ENCODE peak calls at places on chromosomes 3 and 15, in six cellular contexts. E is epithelial cell of proximal tubule, K is GM03348, U is MV-4-11, J is NCI-H2081, Q is left ventricle myocardium inferior. V is an unnamed sample.

GRCh38 chr3:197093871-197094270 is 64.3 kb upstream of the MELTF start:
- DNase-seq in E (no peak), K (no peak), U (no peak), J (no peak), Q (no peak), V (no peak)

GRCh38 chr3:13011369-13012227 is 61.6 kb downstream of the IQSEC1 start:
- DNase-seq in E (no peak), K (no peak), U (peak), J (peak), Q (no peak), V (no peak)

GRCh38 chr3:178439504-178439903 is 96.7 kb upstream of the KCNMB2 start:
- DNase-seq in E (no peak), K (peak), U (no peak), J (no peak), Q (no peak), V (no peak)

GRCh38 chr3:53192608-53193007 is 31.6 kb downstream of the PRKCD start:
- DNase-seq in E (no peak), K (no peak), U (no peak), J (no peak), Q (no peak), V (no peak)

GRCh38 chr3:140711719-140712086 is 33.8 kb downstream of the TRIM42 start:
- DNase-seq in E (no peak), K (no peak), U (no peak), J (no peak), Q (no peak), V (no peak)

GRCh38 chr15:32922541-32922940 is 204.7 kb downstream of the GREM1 start:
- DNase-seq in E (no peak), K (no peak), U (no peak), J (no peak), Q (no peak), V (no peak)

GRCh38 chr3:197174927-197175326 is 123.5 kb downstream of the DLG1 start:
- DNase-seq in E (no peak), K (no peak), U (no peak), J (no peak), Q (no peak), V (no peak)

GRCh38 chr15:35991386-35991785 is 445.4 kb upstream of the DPH6 start:
- DNase-seq in E (no peak), K (no peak), U (no peak), J (no peak), Q (no peak), V (no peak)

GRCh38 chr3:4908066-4908768 is 71.0 kb upstream of the BHLHE40 start:
- DNase-seq in E (no peak), K (no peak), U (no peak), J (no peak), Q (no peak), V (no peak)

GRCh38 chr3:78483070-78483469 is 1284.7 kb downstream of the ROBO1 start:
- DNase-seq in E (no peak), K (no peak), U (no peak), J (no peak), Q (no peak), V (no peak)

GRCh38 chr15:75584121-75584520 is 5.0 kb upstream of the PTPN9 start:
- DNase-seq in E (no peak), K (no peak), U (no peak), J (no peak), Q (no peak), V (no peak)

GRCh38 chr3:82144811-82145210 is 383.4 kb upstream of the GBE1 start:
- DNase-seq in E (no peak), K (no peak), U (no peak), J (no peak), Q (no peak), V (no peak)

GRCh38 chr3:143885803-143886427 is 37.6 kb upstream of the SLC9A9 start:
- DNase-seq in E (no peak), K (peak), U (peak), J (peak), Q (no peak), V (no peak)

GRCh38 chr15:95295311-95295710 is 1035.2 kb upstream of the NR2F2 start:
- DNase-seq in E (no peak), K (peak), U (no peak), J (no peak), Q (no peak), V (no peak)

GRCh38 chr3:184815046-184815930 is 3.3 kb downstream of the VPS8 start:
- DNase-seq in E (no peak), K (no peak), U (no peak), J (no peak), Q (no peak), V (no peak)

GRCh38 chr3:195461518-195462307 is 18.9 kb upstream of the ACAP2 start:
- DNase-seq in E (no peak), K (no peak), U (no peak), J (peak), Q (no peak), V (no peak)

GRCh38 chr3:149258298-149258697 is 36.7 kb upstream of the CP start:
- DNase-seq in E (no peak), K (no peak), U (no peak), J (no peak), Q (peak), V (no peak)

GRCh38 chr3:109413049-109413448 is 75.7 kb upstream of the DPPA4 start:
- DNase-seq in E (no peak), K (no peak), U (peak), J (no peak), Q (no peak), V (no peak)

GRCh38 chr3:46701211-46701939 is at the start of gene TMIE:
- DNase-seq in E (no peak), K (peak), U (no peak), J (no peak), Q (no peak), V (no peak)

GRCh38 chr3:4740397-4741105 is 238.7 kb upstream of the BHLHE40 start:
- DNase-seq in E (no peak), K (no peak), U (peak), J (no peak), Q (no peak), V (no peak)

GRCh38 chr3:150094150-150094932 is 123.6 kb upstream of the PFN2 start:
- DNase-seq in E (no peak), K (no peak), U (peak), J (no peak), Q (no peak), V (no peak)

GRCh38 chr15:77749998-77750540 is 117.4 kb upstream of the LINGO1 start:
- DNase-seq in E (no peak), K (no peak), U (no peak), J (no peak), Q (no peak), V (no peak)

GRCh38 chr3:42499478-42499871 is 3.0 kb upstream of the VIPR1 start:
- DNase-seq in E (no peak), K (no peak), U (no peak), J (no peak), Q (no peak), V (no peak)

GRCh38 chr3:76040946-76041345 is 255.6 kb upstream of the ZNF717 start:
- DNase-seq in E (no peak), K (peak), U (no peak), J (no peak), Q (no peak), V (no peak)

GRCh38 chr3:38327335-38328009 is 19.1 kb upstream of the XYLB start:
- DNase-seq in E (no peak), K (no peak), U (peak), J (no peak), Q (no peak), V (no peak)

GRCh38 chr3:100629728-100630127 is 20.3 kb downstream of the ADGRG7 start:
- DNase-seq in E (no peak), K (no peak), U (no peak), J (no peak), Q (no peak), V (no peak)

GRCh38 chr3:57152150-57152549 is 13.0 kb downstream of the IL17RD start:
- DNase-seq in E (no peak), K (no peak), U (no peak), J (no peak), Q (peak), V (no peak)

GRCh38 chr3:11445883-11446282 is 173.7 kb downstream of the ATG7 start:
- DNase-seq in E (no peak), K (no peak), U (no peak), J (no peak), Q (no peak), V (no peak)

GRCh38 chr3:118618247-118619040 is 416.2 kb downstream of the IGSF11 start:
- DNase-seq in E (no peak), K (no peak), U (no peak), J (no peak), Q (no peak), V (no peak)

GRCh38 chr3:46571684-46572083 is 5.6 kb upstream of the LRRC2 start:
- DNase-seq in E (no peak), K (no peak), U (no peak), J (no peak), Q (no peak), V (no peak)